ENCODE peak calls at places on chromosomes 12 and 14, in six cellular contexts. V is ecto neural progenitor cell, W is NCI-H526, G is GM10248, J is NCI-H1105 treated with DMSO at 0.1 percent for 48 hours, M is AG08396. O is an unnamed sample.

GRCh38 chr12:33514893-33515292 is 75.3 kb upstream of the SYT10 start:
- DNase-seq in J (no peak), M (no peak), W (no peak), V (no peak), G (no peak), O (no peak)

GRCh38 chr12:42705863-42706262 is 116.3 kb upstream of the PRICKLE1 start:
- DNase-seq in J (no peak), W (no peak), G (no peak), M (peak; percentile 44), V (peak; percentile 60), O (no peak)

GRCh38 chr12:50922820-50923219 is 29.5 kb upstream of the HIGD1C start:
- DNase-seq in M (peak; percentile 27), W (no peak), G (no peak), J (no peak), V (no peak), O (no peak)

GRCh38 chr12:115354007-115354452 is 670.1 kb upstream of the TBX3 start:
- DNase-seq in W (no peak), G (peak; percentile 15), V (no peak), J (no peak), M (peak; percentile 83), O (no peak)

GRCh38 chr14:91258021-91258618 is 13.6 kb upstream of the GPR68 start:
- DNase-seq in G (no peak), M (no peak), J (no peak), W (no peak), V (no peak), O (no peak)

GRCh38 chr12:93673084-93673483 is 4.1 kb upstream of the CRADD start:
- DNase-seq in M (no peak), J (no peak), V (no peak), G (no peak), W (no peak), O (no peak)

GRCh38 chr14:95559203-95559602 is 24.4 kb downstream of the GLRX5 start:
- DNase-seq in J (no peak), G (no peak), V (no peak), M (no peak), W (no peak), O (no peak)

GRCh38 chr12:128205758-128206157 is 61.2 kb upstream of the TMEM132C start:
- DNase-seq in G (no peak), J (no peak), W (no peak), M (no peak), V (no peak), O (no peak)

GRCh38 chr14:69616408-69616773 is 5.0 kb downstream of the SUSD6 start:
- DNase-seq in J (no peak), G (no peak), W (peak; percentile 19), V (no peak), M (no peak), O (no peak)

GRCh38 chr14:104428860-104429259 is 150.7 kb upstream of the C14orf180 start:
- DNase-seq in V (no peak), G (no peak), M (no peak), W (no peak), J (no peak), O (no peak)

GRCh38 chr12:70661762-70662161 is 24.5 kb upstream of the PTPRB start:
- DNase-seq in G (no peak), M (peak; percentile 39), V (no peak), W (no peak), J (no peak), O (no peak)

GRCh38 chr12:31715283-31715825 is 13.5 kb downstream of the AMN1 start:
- DNase-seq in G (peak; percentile 49), J (no peak), W (no peak), M (no peak), V (no peak), O (no peak)

GRCh38 chr12:46556105-46556559 is 183.6 kb upstream of the SLC38A2 start:
- DNase-seq in G (no peak), W (no peak), M (peak; percentile 41), V (no peak), J (no peak), O (no peak)

GRCh38 chr12:89067436-89067835 is 284.9 kb downstream of the DUSP6 start:
- DNase-seq in M (peak; percentile 60), V (no peak), J (no peak), G (no peak), W (no peak), O (no peak)

GRCh38 chr12:25155031-25155576 is 39.9 kb downstream of the DNAI7 start:
- DNase-seq in J (peak; percentile 29), M (no peak), V (no peak), G (peak; percentile 62), W (peak; percentile 13), O (no peak)

GRCh38 chr14:88359500-88359899 is 26.0 kb upstream of the SPATA7 start:
- DNase-seq in V (no peak), W (no peak), J (no peak), M (no peak), G (no peak), O (no peak)

GRCh38 chr14:68817513-68818212 is 24.8 kb upstream of the ZFP36L1 start:
- DNase-seq in G (no peak), V (no peak), W (no peak), M (no peak), J (no peak), O (no peak)